ENCODE peak calls at places on chromosomes 4 and X, in seven cellular contexts. One of them, this sample, is unnamed.

GRCh38 chrX:96820935-96821334 is 62.8 kb upstream of the RPA4 start:
- DNase-seq in left lung: no peak
- DNase-seq in ascending aorta: no peak
- DNase-seq in Panc1: no peak
- DNase-seq in colonic mucosa: no peak
- DNase-seq in pancreas: peak
- DNase-seq in uterus: no peak
- DNase-seq in this sample: no peak

GRCh38 chrX:117969337-117969736 is 147.3 kb downstream of the KLHL13 start:
- DNase-seq in Panc1: no peak
- DNase-seq in colonic mucosa: peak
- DNase-seq in ascending aorta: no peak
- DNase-seq in uterus: no peak
- DNase-seq in left lung: no peak
- DNase-seq in pancreas: no peak
- DNase-seq in this sample: no peak

GRCh38 chrX:17829526-17829925 is 31.6 kb downstream of the RAI2 start:
- DNase-seq in ascending aorta: no peak
- DNase-seq in pancreas: no peak
- DNase-seq in Panc1: no peak
- DNase-seq in uterus: no peak
- DNase-seq in left lung: no peak
- DNase-seq in colonic mucosa: no peak
- DNase-seq in this sample: no peak

GRCh38 chr4:114225462-114225861 is 246.0 kb upstream of the ARSJ start:
- DNase-seq in Panc1: no peak
- DNase-seq in colonic mucosa: no peak
- DNase-seq in uterus: no peak
- DNase-seq in ascending aorta: no peak
- DNase-seq in pancreas: no peak
- DNase-seq in left lung: no peak
- DNase-seq in this sample: no peak

GRCh38 chr4:22688236-22688635 is 4.5 kb upstream of the GBA3 start:
- DNase-seq in uterus: no peak
- DNase-seq in colonic mucosa: no peak
- DNase-seq in pancreas: no peak
- DNase-seq in Panc1: no peak
- DNase-seq in ascending aorta: no peak
- DNase-seq in left lung: no peak
- DNase-seq in this sample: peak

GRCh38 chrX:130114141-130114561 is 3.9 kb upstream of the ELF4 start:
- DNase-seq in left lung: no peak
- DNase-seq in pancreas: no peak
- DNase-seq in ascending aorta: no peak
- DNase-seq in uterus: no peak
- DNase-seq in colonic mucosa: no peak
- DNase-seq in Panc1: no peak
- DNase-seq in this sample: no peak

GRCh38 chrX:48626401-48627298 is 29.4 kb downstream of the WDR13 start:
- DNase-seq in colonic mucosa: no peak
- DNase-seq in left lung: no peak
- DNase-seq in uterus: no peak
- DNase-seq in Panc1: no peak
- DNase-seq in ascending aorta: no peak
- DNase-seq in pancreas: no peak
- DNase-seq in this sample: peak

GRCh38 chr4:83281326-83281725 is 3.3 kb downstream of the COQ2 start:
- DNase-seq in ascending aorta: no peak
- DNase-seq in pancreas: no peak
- DNase-seq in uterus: no peak
- DNase-seq in Panc1: no peak
- DNase-seq in left lung: no peak
- DNase-seq in colonic mucosa: no peak
- DNase-seq in this sample: peak

GRCh38 chr4:152072001-152072485 is 311.2 kb upstream of the GATB start:
- DNase-seq in ascending aorta: no peak
- DNase-seq in Panc1: no peak
- DNase-seq in colonic mucosa: no peak
- DNase-seq in pancreas: no peak
- DNase-seq in left lung: no peak
- DNase-seq in uterus: no peak
- DNase-seq in this sample: no peak

GRCh38 chr4:177119021-177119461 is 190.6 kb upstream of the NEIL3 start:
- DNase-seq in left lung: no peak
- DNase-seq in ascending aorta: no peak
- DNase-seq in uterus: no peak
- DNase-seq in pancreas: no peak
- DNase-seq in Panc1: no peak
- DNase-seq in colonic mucosa: no peak
- DNase-seq in this sample: peak

GRCh38 chr4:1057403-1057745 is 45.9 kb downstream of the FGFRL1 start:
- DNase-seq in Panc1: no peak
- DNase-seq in pancreas: no peak
- DNase-seq in uterus: no peak
- DNase-seq in left lung: no peak
- DNase-seq in colonic mucosa: peak
- DNase-seq in ascending aorta: no peak
- DNase-seq in this sample: no peak

GRCh38 chrX:129553619-129554288 is 13.7 kb downstream of the OCRL start:
- DNase-seq in colonic mucosa: no peak
- DNase-seq in ascending aorta: no peak
- DNase-seq in Panc1: no peak
- DNase-seq in left lung: no peak
- DNase-seq in pancreas: no peak
- DNase-seq in uterus: no peak
- DNase-seq in this sample: no peak

GRCh38 chr4:6180841-6181631 is 19.3 kb downstream of the JAKMIP1 start:
- DNase-seq in colonic mucosa: no peak
- DNase-seq in Panc1: no peak
- DNase-seq in uterus: no peak
- DNase-seq in left lung: no peak
- DNase-seq in ascending aorta: no peak
- DNase-seq in pancreas: no peak
- DNase-seq in this sample: no peak

GRCh38 chr4:141899541-141899940 is 263.2 kb downstream of the IL15 start:
- DNase-seq in pancreas: no peak
- DNase-seq in Panc1: no peak
- DNase-seq in uterus: no peak
- DNase-seq in colonic mucosa: no peak
- DNase-seq in left lung: no peak
- DNase-seq in ascending aorta: no peak
- DNase-seq in this sample: no peak

GRCh38 chr4:123121241-123121907 is 199.0 kb upstream of the NUDT6 start:
- DNase-seq in colonic mucosa: no peak
- DNase-seq in left lung: no peak
- DNase-seq in ascending aorta: no peak
- DNase-seq in pancreas: no peak
- DNase-seq in uterus: no peak
- DNase-seq in Panc1: peak
- DNase-seq in this sample: peak

GRCh38 chr4:41318839-41319530 is 62.3 kb downstream of the UCHL1 start:
- DNase-seq in ascending aorta: no peak
- DNase-seq in uterus: no peak
- DNase-seq in left lung: no peak
- DNase-seq in pancreas: no peak
- DNase-seq in Panc1: no peak
- DNase-seq in colonic mucosa: no peak
- DNase-seq in this sample: peak

GRCh38 chrX:130260316-130260715 is 8.4 kb downstream of the ZNF280C start:
- DNase-seq in left lung: no peak
- DNase-seq in Panc1: no peak
- DNase-seq in colonic mucosa: no peak
- DNase-seq in pancreas: no peak
- DNase-seq in uterus: no peak
- DNase-seq in ascending aorta: no peak
- DNase-seq in this sample: peak

GRCh38 chrX:111282991-111283390 is 12.7 kb upstream of the CAPN6 start:
- DNase-seq in ascending aorta: no peak
- DNase-seq in pancreas: no peak
- DNase-seq in Panc1: no peak
- DNase-seq in left lung: no peak
- DNase-seq in uterus: no peak
- DNase-seq in colonic mucosa: no peak
- DNase-seq in this sample: no peak
- TF ChIP-seq CTCF in ascending aorta: no peak
- TF ChIP-seq CTCF in pancreas: no peak
- TF ChIP-seq CTCF in Panc1: no peak
- TF ChIP-seq CTCF in left lung: no peak
- TF ChIP-seq CTCF in uterus: no peak
- TF ChIP-seq CTCF in colonic mucosa: no peak
- TF ChIP-seq CTCF in this sample: no peak

DNA sequence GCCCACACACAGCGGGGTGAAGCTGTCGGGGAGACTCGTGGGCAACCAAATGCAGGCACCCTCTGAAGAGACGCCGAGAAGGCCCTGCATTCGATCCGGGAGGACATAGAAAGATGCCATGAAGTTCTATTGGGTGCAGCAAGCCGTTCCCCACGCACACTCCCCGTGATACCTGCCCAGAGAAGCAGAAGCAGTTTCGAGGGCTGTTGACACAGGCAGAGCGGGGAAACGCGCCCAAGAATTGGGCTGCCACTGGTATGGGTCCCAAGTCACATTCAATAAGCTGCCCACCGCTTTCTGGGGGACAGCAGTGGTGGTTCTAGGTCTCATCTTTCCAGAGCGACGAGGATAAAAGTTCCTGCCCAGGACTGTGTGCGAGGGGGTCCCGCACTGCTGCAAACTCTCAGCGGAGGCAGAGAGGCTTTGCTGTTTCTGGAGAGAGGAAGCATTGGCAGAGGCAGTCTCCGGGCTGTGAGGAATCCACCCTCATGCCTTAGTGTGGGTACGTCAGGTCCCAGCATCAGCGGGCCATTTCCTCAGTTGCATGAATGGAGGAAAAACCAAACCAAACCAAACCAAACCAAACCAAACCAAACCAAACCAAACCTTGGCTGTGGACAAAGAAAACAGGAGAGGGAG is 10.1 kb downstream of the PITX2 start:
- DNase-seq in ascending aorta: no peak
- DNase-seq in colonic mucosa: no peak
- DNase-seq in left lung: no peak
- DNase-seq in pancreas: no peak
- DNase-seq in Panc1: no peak
- DNase-seq in uterus: no peak
- DNase-seq in this sample: no peak
- H3K4me3 ChIP-seq in ascending aorta: no peak
- H3K4me3 ChIP-seq in colonic mucosa: no peak
- H3K4me3 ChIP-seq in left lung: no peak
- H3K4me3 ChIP-seq in pancreas: no peak
- H3K4me3 ChIP-seq in Panc1: no peak
- H3K4me3 ChIP-seq in uterus: no peak
- H3K4me3 ChIP-seq in this sample: no peak

GRCh38 chr4:95674451-95675095 is 125.8 kb upstream of the UNC5C start:
- DNase-seq in pancreas: no peak
- DNase-seq in colonic mucosa: no peak
- DNase-seq in uterus: no peak
- DNase-seq in left lung: no peak
- DNase-seq in Panc1: no peak
- DNase-seq in ascending aorta: no peak
- DNase-seq in this sample: no peak
- TF ChIP-seq CTCF in pancreas: no peak
- TF ChIP-seq CTCF in colonic mucosa: no peak
- TF ChIP-seq CTCF in uterus: no peak
- TF ChIP-seq CTCF in left lung: no peak
- TF ChIP-seq CTCF in Panc1: no peak
- TF ChIP-seq CTCF in ascending aorta: no peak
- TF ChIP-seq CTCF in this sample: no peak

GRCh38 chr4:64360664-64361398 is 48.4 kb downstream of the TECRL start:
- DNase-seq in ascending aorta: no peak
- DNase-seq in left lung: no peak
- DNase-seq in Panc1: no peak
- DNase-seq in colonic mucosa: no peak
- DNase-seq in uterus: no peak
- DNase-seq in pancreas: no peak
- DNase-seq in this sample: no peak
- H3K4me3 ChIP-seq in ascending aorta: no peak
- H3K4me3 ChIP-seq in left lung: no peak
- H3K4me3 ChIP-seq in Panc1: no peak
- H3K4me3 ChIP-seq in colonic mucosa: no peak
- H3K4me3 ChIP-seq in uterus: no peak
- H3K4me3 ChIP-seq in pancreas: no peak
- H3K4me3 ChIP-seq in this sample: no peak